ENCODE peak calls at places on chromosomes 11 and 22, in eight cellular contexts. N, B, D, M, O, A, I and P are unnamed samples.

GRCh38 chr11:65811764-65812475 is 21.8 kb upstream of the SNX32 start:
- DNase-seq in B (no peak), M (no peak), I (no peak), N (no peak), D (no peak), O (no peak), A (no peak), P (no peak)

GRCh38 chr22:48602805-48603518 is 1224.7 kb downstream of the BRD1 start:
- DNase-seq in B (no peak), N (no peak), D (no peak), M (no peak), I (no peak), O (no peak), A (no peak), P (no peak)

GRCh38 chr11:111878385-111878765 is 590 bp downstream of the FDXACB1 start:
- DNase-seq in A (no peak), O (no peak), D (no peak), N (no peak), M (peak), I (no peak), B (peak), P (no peak)

GRCh38 chr22:44523981-44524759 is 26.1 kb upstream of the RTL6 start:
- DNase-seq in O (peak), B (no peak), I (peak), D (no peak), N (no peak), M (peak), A (no peak), P (no peak)

GRCh38 chr11:131423715-131424114 is 53.3 kb downstream of the NTM start:
- DNase-seq in D (peak), I (no peak), A (no peak), M (peak), N (no peak), B (peak), O (no peak), P (no peak)

GRCh38 chr22:45888221-45889092 is 88.5 kb downstream of the WNT7B start:
- DNase-seq in M (no peak), B (no peak), I (no peak), D (no peak), N (no peak), O (no peak), A (no peak), P (no peak)

GRCh38 chr11:11611381-11611780 is 10.4 kb downstream of the GALNT18 start:
- DNase-seq in A (no peak), M (no peak), O (no peak), I (no peak), D (no peak), B (no peak), N (peak), P (no peak)

GRCh38 chr22:39914584-39914983 is 13.7 kb downstream of the GRAP2 start:
- DNase-seq in O (no peak), D (no peak), B (no peak), I (no peak), N (no peak), A (no peak), M (no peak), P (no peak)

GRCh38 chr22:41417622-41418390 is 28.8 kb downstream of the TOB2 start:
- DNase-seq in I (peak), B (no peak), O (peak), D (no peak), A (no peak), N (peak), M (no peak), P (no peak)

GRCh38 chr11:78749243-78749730 is 174.6 kb upstream of the NARS2 start:
- DNase-seq in A (no peak), B (no peak), N (no peak), O (no peak), D (no peak), M (no peak), I (no peak), P (no peak)

GRCh38 chr11:35138949-35139881 is at the start of gene CD44:
- DNase-seq in A (peak), N (peak), D (peak), B (peak), O (peak), I (peak), M (peak), P (peak)

GRCh38 chr22:42799462-42800405 is 57.3 kb downstream of the ARFGAP3 start:
- DNase-seq in A (peak), M (no peak), O (no peak), D (no peak), I (no peak), N (no peak), B (no peak), P (no peak)

DNA sequence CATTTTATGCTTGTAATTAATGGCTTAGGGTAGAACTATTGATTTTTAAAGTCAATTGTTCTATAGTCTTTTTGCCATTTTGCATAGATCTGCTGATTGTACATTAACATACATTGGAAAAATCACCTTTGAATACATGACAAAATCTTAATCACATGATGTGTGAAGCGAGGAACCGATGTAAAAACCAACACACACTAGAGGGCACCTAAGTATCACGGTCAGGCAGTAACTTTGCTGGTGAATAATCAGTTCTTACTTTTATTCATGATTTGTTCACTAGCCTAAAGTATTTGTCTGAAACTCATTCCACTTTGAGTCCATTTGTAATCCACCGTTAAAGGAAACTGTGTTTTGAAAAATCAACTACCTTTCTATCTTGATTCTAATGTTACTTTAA is 28.2 kb downstream of the JHY start:
- DNase-seq in N (no peak), M (peak), B (no peak), D (no peak), I (no peak), A (peak), O (no peak), P (no peak)
- TF ChIP-seq CTCF in N (peak), M (peak), B (peak), D (peak), I (no peak), A (peak), O (no peak), P (no peak)

GRCh38 chr11:69186316-69187266 is 30.9 kb downstream of the SMIM38 start:
- DNase-seq in A (no peak), B (no peak), N (no peak), M (no peak), D (no peak), I (no peak), O (no peak), P (no peak)
- TF ChIP-seq CTCF in A (no peak), B (no peak), N (no peak), M (no peak), D (no peak), I (no peak), O (no peak), P (no peak)

GRCh38 chr11:27701262-27702105 is 1.2 kb upstream of the BDNF start:
- DNase-seq in A (no peak), I (no peak), M (peak), D (no peak), B (peak), N (peak), O (peak), P (no peak)
- TF ChIP-seq CTCF in A (no peak), I (no peak), M (peak), D (no peak), B (peak), N (no peak), O (no peak), P (no peak)

GRCh38 chr11:64778473-64779298 is at the start of gene SF1:
- DNase-seq in M (peak), B (peak), O (peak), I (peak), N (peak), A (peak), D (peak), P (peak)
- TF ChIP-seq CTCF in M (peak), B (no peak), O (no peak), I (no peak), N (no peak), A (no peak), D (peak), P (no peak)